ENCODE peak calls at places on chromosomes 7 and 10, in six cellular contexts. A is thoracic aorta; U is GM10248; N is pancreas; E is stimulated activated naive CD8-positive, alpha-beta T cell treated with anti-CD3 and anti-CD28 coated beads, Interleukin-15, Interleukin-2, amounts not matched to agents 100 U/mL and 50 U/mL, for 24 hours; C is nucleus accumbens. W is an unnamed sample.

GRCh38 chr10:113273877-113274829 is 278.7 kb upstream of the HABP2 start:
- DNase-seq in A (no peak), U (no peak), N (no peak), E (no peak), C (no peak), W (no peak)

GRCh38 chr7:130887182-130888016 is 153.4 kb upstream of the KLF14 start:
- DNase-seq in A (no peak), U (no peak), N (no peak), E (no peak), C (no peak), W (no peak)

GRCh38 chr7:23598321-23598720 is 1.1 kb downstream of the CCDC126 start:
- DNase-seq in A (no peak), U (no peak), N (no peak), E (no peak), C (no peak), W (no peak)

GRCh38 chr10:11300071-11300470 is 282.4 kb downstream of the CELF2 start:
- DNase-seq in A (no peak), U (no peak), N (no peak), E (no peak), C (no peak), W (no peak)

GRCh38 chr7:33186187-33186586 is 56.8 kb downstream of the BBS9 start:
- DNase-seq in A (no peak), U (no peak), N (no peak), E (no peak), C (no peak), W (no peak)

GRCh38 chr10:53903756-53904155 is 897.3 kb downstream of the PCDH15 start:
- DNase-seq in A (no peak), U (no peak), N (no peak), E (no peak), C (no peak), W (no peak)

GRCh38 chr7:98038731-98039130 is 48.7 kb upstream of the OCM2 start:
- DNase-seq in A (no peak), U (no peak), N (no peak), E (no peak), C (peak), W (no peak)

GRCh38 chr10:32795598-32796183 is 162.3 kb downstream of the ITGB1 start:
- DNase-seq in A (no peak), U (peak), N (no peak), E (no peak), C (no peak), W (no peak)

GRCh38 chr7:141685285-141686035 is 16.5 kb downstream of the DENND11 start:
- DNase-seq in A (no peak), U (no peak), N (no peak), E (no peak), C (no peak), W (no peak)

GRCh38 chr10:69278446-69278963 is at the start of gene HK1:
- DNase-seq in A (no peak), U (no peak), N (no peak), E (no peak), C (no peak), W (no peak)

GRCh38 chr7:123329988-123330643 is 130.3 kb upstream of the SLC13A1 start:
- DNase-seq in A (no peak), U (no peak), N (no peak), E (no peak), C (no peak), W (peak)

GRCh38 chr7:57403601-57404342 is 46.2 kb upstream of the ZNF716 start:
- DNase-seq in A (no peak), U (no peak), N (no peak), E (no peak), C (no peak), W (no peak)

GRCh38 chr7:138935438-138936079 is 45.6 kb downstream of the KIAA1549 start:
- DNase-seq in A (no peak), U (no peak), N (no peak), E (no peak), C (no peak), W (no peak)

GRCh38 chr10:48605786-48606529 is 1.1 kb upstream of the ARHGAP22 start:
- DNase-seq in A (no peak), U (no peak), N (no peak), E (no peak), C (no peak), W (no peak)

GRCh38 chr7:44194069-44194468 is 4.8 kb upstream of the GCK start:
- DNase-seq in A (no peak), U (no peak), N (no peak), E (peak), C (no peak), W (no peak)

GRCh38 chr10:60283397-60283796 is 106.3 kb downstream of the ANK3 start:
- DNase-seq in A (no peak), U (no peak), N (no peak), E (no peak), C (no peak), W (no peak)

GRCh38 chr10:110317866-110318850 is 13.4 kb upstream of the SMNDC1 start:
- DNase-seq in A (no peak), U (peak), N (no peak), E (no peak), C (no peak), W (no peak)

GRCh38 chr10:79407811-79408795 is 37.3 kb downstream of the ZCCHC24 start:
- DNase-seq in A (no peak), U (no peak), N (peak), E (no peak), C (no peak), W (peak)

GRCh38 chr10:31769564-31769963 is 159.1 kb downstream of the ARHGAP12 start:
- DNase-seq in A (no peak), U (no peak), N (no peak), E (no peak), C (no peak), W (no peak)

GRCh38 chr7:122403113-122403512 is 98.6 kb upstream of the FEZF1 start:
- DNase-seq in A (no peak), U (no peak), N (no peak), E (no peak), C (no peak), W (no peak)

GRCh38 chr10:80614576-80615416 is 77.1 kb downstream of the SH2D4B start:
- DNase-seq in A (no peak), U (no peak), N (no peak), E (no peak), C (no peak), W (no peak)